ENCODE peak calls at places on chromosomes 11 and 22, in ten cellular contexts. D, K, A, B, E, C, G, P, W and N are unnamed samples.

GRCh38 chr11:2737876-2738275 is 38.1 kb upstream of the KCNQ1OT1 start:
- DNase-seq in D (no peak), K (no peak), A (peak), B (peak), E (no peak), C (no peak), G (no peak), P (no peak), W (no peak), N (peak)

GRCh38 chr11:2443881-2444300 is 423 bp downstream of the TRPM5 start:
- DNase-seq in D (no peak), K (no peak), A (no peak), B (no peak), E (no peak), C (no peak), G (no peak), P (no peak), W (no peak), N (no peak)

GRCh38 chr11:65442952-65443351 is 20.4 kb downstream of the NEAT1 start:
- DNase-seq in D (no peak), K (no peak), A (no peak), B (peak), E (no peak), C (no peak), G (no peak), P (no peak), W (no peak), N (no peak)

GRCh38 chr11:132158091-132158490 is 787.7 kb downstream of the NTM start:
- DNase-seq in D (no peak), K (no peak), A (no peak), B (peak), E (no peak), C (no peak), G (peak), P (no peak), W (peak), N (peak)

GRCh38 chr22:43114958-43115357 is 4.4 kb downstream of the BIK start:
- DNase-seq in D (no peak), K (no peak), A (no peak), B (peak), E (no peak), C (no peak), G (peak), P (no peak), W (peak), N (no peak)

GRCh38 chr22:37089451-37089850 is 20.1 kb downstream of the TMPRSS6 start:
- DNase-seq in D (no peak), K (no peak), A (no peak), B (no peak), E (no peak), C (no peak), G (no peak), P (no peak), W (no peak), N (no peak)

GRCh38 chr22:19233189-19233661 is 54.7 kb upstream of the SLC25A1 start:
- DNase-seq in D (no peak), K (no peak), A (no peak), B (no peak), E (no peak), C (no peak), G (no peak), P (no peak), W (no peak), N (no peak)

GRCh38 chr11:93330446-93330984 is at the start of gene DEUP1:
- DNase-seq in D (no peak), K (no peak), A (no peak), B (peak), E (no peak), C (no peak), G (peak), P (no peak), W (peak), N (no peak)

GRCh38 chr22:22709719-22710445 is 65.5 kb downstream of the GGTLC2 start:
- DNase-seq in D (no peak), K (no peak), A (no peak), B (peak), E (no peak), C (no peak), G (no peak), P (no peak), W (no peak), N (no peak)

GRCh38 chr11:125768256-125769046 is 10.2 kb downstream of the PATE2 start:
- DNase-seq in D (no peak), K (no peak), A (no peak), B (no peak), E (no peak), C (no peak), G (no peak), P (no peak), W (no peak), N (no peak)